ENCODE peak calls at places on chromosomes 1 and 21, in seven cellular contexts. W is SK-N-SH, K is HCT116, R is K562, D is H1, O is GM12878, G is HepG2. J is an unnamed sample.

GRCh38 chr1:229396607-229397189 is 37.2 kb downstream of the ACTA1 start:
- DNase-seq in W (no peak), K (no peak), R (no peak), D (no peak), O (no peak), G (no peak), J (no peak)

GRCh38 chr1:10361515-10361914 is 37.3 kb upstream of the PGD start:
- DNase-seq in W (no peak), K (no peak), R (no peak), D (no peak), O (no peak), G (no peak), J (no peak)

GRCh38 chr1:175080030-175080429 is 12.4 kb downstream of the TNN start:
- DNase-seq in W (no peak), K (no peak), R (no peak), D (no peak), O (no peak), G (no peak), J (no peak)

GRCh38 chr1:83641206-83641658 is 357.7 kb downstream of the TTLL7 start:
- DNase-seq in W (peak; percentile 3), K (no peak), R (no peak), D (no peak), O (no peak), G (no peak), J (no peak)

GRCh38 chr1:62218603-62219002 is 24.0 kb downstream of the L1TD1 start:
- DNase-seq in W (no peak), K (no peak), R (no peak), D (no peak), O (no peak), G (no peak), J (no peak)

GRCh38 chr1:212035123-212035834 is at the start of the genes DTL and INTS7:
- DNase-seq in W (peak; percentile 94), K (peak; percentile 98), R (peak; percentile 100), D (peak; percentile 98), O (peak; percentile 96), G (peak; percentile 99), J (peak; percentile 100)

GRCh38 chr21:38937286-38937790 is 131.6 kb downstream of the ETS2 start:
- DNase-seq in W (no peak), K (no peak), R (no peak), D (no peak), O (no peak), G (no peak), J (no peak)

GRCh38 chr1:1889090-1889750 is 1.7 kb downstream of the GNB1 start:
- DNase-seq in W (no peak), K (no peak), R (no peak), D (no peak), O (no peak), G (no peak), J (no peak)

GRCh38 chr1:156100205-156100995 is 14.1 kb upstream of the LMNA start:
- DNase-seq in W (peak; percentile 28), K (no peak), R (no peak), D (no peak), O (no peak), G (no peak), J (no peak)

GRCh38 chr1:26358411-26359384 is 4.8 kb upstream of the CRYBG2 start:
- DNase-seq in W (no peak), K (peak; percentile 51), R (no peak), D (no peak), O (no peak), G (peak; percentile 90), J (no peak)

GRCh38 chr1:221704291-221704690 is 37.6 kb downstream of the DUSP10 start:
- DNase-seq in W (no peak), K (no peak), R (no peak), D (no peak), O (no peak), G (no peak), J (no peak)

GRCh38 chr1:156126701-156127534 is 12.4 kb downstream of the LMNA start:
- DNase-seq in W (no peak), K (peak; percentile 70), R (peak; percentile 57), D (no peak), O (peak; percentile 86), G (no peak), J (no peak)

GRCh38 chr1:150546294-150546937 is 2.8 kb upstream of the ADAMTSL4 start:
- DNase-seq in W (no peak), K (no peak), R (no peak), D (no peak), O (no peak), G (no peak), J (no peak)

GRCh38 chr21:42674351-42674940 is 21.0 kb downstream of the PDE9A start:
- DNase-seq in W (peak; percentile 76), K (no peak), R (peak; percentile 35), D (no peak), O (no peak), G (no peak), J (no peak)

GRCh38 chr1:7842517-7842916 is 10.3 kb downstream of the UTS2 start:
- DNase-seq in W (no peak), K (no peak), R (no peak), D (no peak), O (no peak), G (no peak), J (no peak)

GRCh38 chr1:30915491-30916230 is 7.1 kb upstream of the SDC3 start:
- DNase-seq in W (no peak), K (no peak), R (no peak), D (no peak), O (no peak), G (no peak), J (no peak)

GRCh38 chr21:40345700-40346099 is 478.5 kb downstream of the PCP4 start:
- DNase-seq in W (no peak), K (no peak), R (no peak), D (no peak), O (no peak), G (no peak), J (no peak)

GRCh38 chr1:156060937-156061636 is at the start of gene RAB25:
- DNase-seq in W (no peak), K (peak; percentile 83), R (no peak), D (peak; percentile 66), O (no peak), G (no peak), J (peak; percentile 97)

DNA sequence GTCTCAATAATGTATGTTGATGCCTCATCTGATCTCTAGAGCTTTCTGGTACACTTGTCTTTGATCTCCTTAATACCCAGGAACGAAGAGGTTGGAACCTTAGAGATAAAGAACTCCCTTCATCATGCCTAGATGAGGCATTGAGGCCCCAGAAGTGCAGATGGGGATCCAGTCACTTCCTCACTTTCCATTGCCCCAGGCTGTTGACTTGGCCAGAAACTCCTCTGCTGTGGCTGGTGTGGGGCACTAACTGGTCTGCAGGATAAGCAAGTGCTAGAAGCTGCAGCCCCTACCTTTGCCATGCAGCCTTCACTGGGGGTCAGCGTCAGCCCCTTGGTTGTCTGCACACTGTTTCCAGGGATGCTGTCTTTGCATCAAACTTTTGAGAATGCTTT is 49.9 kb downstream of the STUM start:
- DNase-seq in W (no peak), K (no peak), R (no peak), D (no peak), O (no peak), G (no peak), J (no peak)
- TF ChIP-seq JUND in W (no peak), K (no peak), R (no peak), D (no peak), O (no peak), G (no peak), J (no peak)

GRCh38 chr1:89199515-89199914 is 773 bp upstream of the GBP4 start:
- DNase-seq in W (no peak), K (no peak), R (no peak), D (no peak), O (no peak), G (no peak), J (no peak)

GRCh38 chr1:89200668-89201488 is 2.1 kb upstream of the GBP4 start:
- DNase-seq in W (peak; percentile 65), K (no peak), R (no peak), D (no peak), O (peak; percentile 69), G (no peak), J (no peak)

GRCh38 chr1:89195476-89195875 is 3.3 kb downstream of the GBP4 start:
- DNase-seq in W (no peak), K (no peak), R (no peak), D (no peak), O (no peak), G (no peak), J (no peak)

GRCh38 chr1:89198500-89199072 is at the start of gene GBP4:
- DNase-seq in W (no peak), K (no peak), R (no peak), D (no peak), O (peak; percentile 69), G (no peak), J (peak; percentile 49)

GRCh38 chr1:89198081-89198480 is 661 bp downstream of the GBP4 start:
- DNase-seq in W (no peak), K (no peak), R (no peak), D (no peak), O (no peak), G (no peak), J (no peak)
- TF ChIP-seq JUND in W (no peak), K (no peak), R (no peak), D (no peak), O (no peak), G (no peak), J (no peak)

GRCh38 chr1:238099871-238100270 is 209.1 kb upstream of the ZP4 start:
- DNase-seq in W (no peak), K (no peak), R (no peak), D (no peak), O (no peak), G (no peak), J (no peak)
- TF ChIP-seq JUND in W (no peak), K (no peak), R (no peak), D (no peak), O (no peak), G (no peak), J (no peak)

DNA sequence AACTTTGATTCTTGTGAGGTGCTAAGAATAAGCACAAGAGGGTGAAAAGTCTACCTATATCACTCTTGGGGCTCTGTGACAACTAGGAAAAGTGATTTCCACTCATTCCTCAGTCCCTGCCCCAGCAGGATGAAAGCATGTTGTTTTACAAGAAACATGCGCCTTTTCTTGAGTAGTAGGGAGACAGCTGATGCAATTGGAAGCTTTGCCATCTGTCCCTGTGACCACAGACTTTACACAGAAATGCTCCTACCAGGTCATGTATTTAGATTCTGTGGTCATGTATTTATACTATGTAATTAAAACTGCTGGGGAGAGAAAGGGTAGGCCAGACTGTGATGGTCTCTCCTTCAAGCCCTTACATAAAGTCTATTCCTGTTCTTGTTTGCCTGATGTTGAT is 445.5 kb downstream of the PTPRC start:
- DNase-seq in W (no peak), K (no peak), R (no peak), D (no peak), O (no peak), G (no peak), J (no peak)
- TF ChIP-seq JUND in W (no peak), K (no peak), R (no peak), D (no peak), O (no peak), G (no peak), J (no peak)

DNA sequence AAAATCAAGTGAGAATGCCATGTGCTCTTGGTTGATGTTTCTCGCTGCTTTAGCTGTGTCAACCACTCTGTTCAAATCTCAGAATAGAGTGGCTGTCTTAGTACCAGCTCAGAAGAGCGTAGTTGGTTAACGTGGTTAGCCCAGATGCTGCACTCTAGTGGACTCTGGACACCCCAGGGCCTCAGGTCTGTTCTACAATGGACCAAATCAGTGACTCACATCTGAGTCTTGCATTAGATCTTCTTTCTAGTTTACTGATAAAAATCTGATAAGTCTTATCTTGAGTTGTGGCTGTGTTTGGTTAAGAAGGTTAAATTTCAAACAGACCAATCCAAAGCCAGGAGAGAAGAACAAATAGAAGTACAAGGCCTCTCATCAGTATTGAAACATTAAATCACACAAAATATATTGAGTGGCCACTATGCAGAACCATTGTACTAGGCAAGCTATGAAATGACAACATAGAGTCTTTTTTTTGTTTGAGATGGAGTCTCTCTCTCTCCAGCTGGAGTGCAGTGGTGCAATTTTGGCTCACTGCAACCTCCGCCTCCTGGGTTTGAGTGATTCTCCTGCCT is 104.1 kb downstream of the NR5A2 start:
- DNase-seq in W (no peak), K (peak; percentile 31), R (no peak), D (no peak), O (no peak), G (peak; percentile 19), J (peak; percentile 12)
- TF ChIP-seq JUND in W (no peak), K (peak; percentile 17), R (no peak), D (no peak), O (no peak), G (no peak), J (no peak)